ENCODE peak calls at places on chromosome 18, in five cellular contexts. I is stimulated activated CD4-positive, alpha-beta T cell treated with anti-CD3 and anti-CD28 coated beads, Interleukin-15, amount 100 ng/mL, for 48 hours; O is iPS DF 6.9; D is LoVo; M is ureter. G is an unnamed sample.

GRCh38 chr18:40760251-40760650 is 1194.8 kb upstream of the PIK3C3 start:
- DNase-seq in I (no peak), O (no peak), D (no peak), M (no peak), G (no peak)

GRCh38 chr18:23824235-23824634 is 135.0 kb downstream of the LAMA3 start:
- DNase-seq in I (no peak), O (no peak), D (no peak), M (no peak), G (no peak)

GRCh38 chr18:3645384-3646156 is 195.6 kb downstream of the TGIF1 start:
- DNase-seq in I (no peak), O (no peak), D (no peak), M (no peak), G (no peak)

GRCh38 chr18:63683152-63683551 is 19.6 kb upstream of the SERPINB11 start:
- DNase-seq in I (no peak), O (no peak), D (peak; percentile 9), M (peak; percentile 49), G (no peak)

GRCh38 chr18:47970664-47971523 is 40.4 kb upstream of the SMAD2 start:
- DNase-seq in I (no peak), O (no peak), D (no peak), M (no peak), G (no peak)

GRCh38 chr18:69044215-69044614 is 246.3 kb downstream of the CCDC102B start:
- DNase-seq in I (no peak), O (no peak), D (no peak), M (no peak), G (no peak)

GRCh38 chr18:7568426-7568825 is 1.3 kb downstream of the PTPRM start:
- DNase-seq in I (no peak), O (no peak), D (no peak), M (peak; percentile 53), G (peak; percentile 65)

GRCh38 chr18:3972291-3972985 is 482.7 kb downstream of the DLGAP1 start:
- DNase-seq in I (no peak), O (no peak), D (no peak), M (no peak), G (no peak)

GRCh38 chr18:73848656-73849055 is 299.0 kb downstream of the FBXO15 start:
- DNase-seq in I (no peak), O (no peak), D (no peak), M (no peak), G (no peak)

GRCh38 chr18:79934311-79935097 is 16.9 kb downstream of the SLC66A2 start:
- DNase-seq in I (no peak), O (no peak), D (no peak), M (peak; percentile 36), G (peak; percentile 90)

GRCh38 chr18:5772706-5773105 is 122.6 kb downstream of the TMEM200C start:
- DNase-seq in I (no peak), O (no peak), D (no peak), M (no peak), G (no peak)

G was measured in right lobe of liver.